ENCODE peak calls at places on chromosomes 4 and X, in four cellular contexts. O, E, V and P are unnamed samples.

GRCh38 chrX:38277802-38278201 is 49.5 kb downstream of the RPGR start:
- DNase-seq in V (no peak), E (no peak), O (no peak), P (no peak)

GRCh38 chr4:38560340-38560739 is 103.7 kb upstream of the KLF3 start:
- DNase-seq in V (no peak), O (no peak), E (no peak), P (no peak)

GRCh38 chrX:112819013-112819635 is 21.5 kb downstream of the AMOT start:
- DNase-seq in O (no peak), E (peak; percentile 90), V (no peak), P (no peak)

GRCh38 chr4:7266525-7267292 is 74.4 kb downstream of the SORCS2 start:
- DNase-seq in E (peak; percentile 95), O (no peak), V (no peak), P (no peak)

GRCh38 chr4:40200881-40201797 is 4.3 kb downstream of the RHOH start:
- DNase-seq in E (peak; percentile 26), O (no peak), V (no peak), P (no peak)

GRCh38 chr4:76758290-76758882 is 139.6 kb downstream of the SOWAHB start:
- DNase-seq in E (peak; percentile 71), O (no peak), V (peak; percentile 24), P (peak; percentile 20)

GRCh38 chr4:14916554-14917304 is 85.6 kb upstream of the CPEB2 start:
- DNase-seq in E (peak; percentile 84), V (no peak), O (no peak), P (no peak)

GRCh38 chr4:111991797-111992196 is 153.5 kb upstream of the FAM241A start:
- DNase-seq in O (no peak), E (peak; percentile 50), V (no peak), P (no peak)

GRCh38 chr4:30760560-30760959 is 40.4 kb downstream of the PCDH7 start:
- DNase-seq in O (no peak), V (no peak), E (no peak), P (no peak)